ENCODE peak calls at places on chromosome 14, in four cellular contexts. C is iris pigment epithelial cell; K is stimulated activated CD4-positive, alpha-beta T cell treated with anti-CD3 and anti-CD28 coated beads, Interleukin-1b, Interleukin-23, amount 100 ng/mL, for 48 hours; J is activated T-helper 1 cell treated with anti-CD3 and anti-CD28 coated beads, Interleukin-2, amount 50 U/mL, for 16 hours. T is an unnamed sample.

GRCh38 chr14:25003537-25003936 is 46.4 kb downstream of the STXBP6 start:
- DNase-seq in C (peak), K (no peak), J (no peak), T (peak)

GRCh38 chr14:67589212-67589770 is 10.8 kb downstream of the PIGH start:
- DNase-seq in C (no peak), K (no peak), J (no peak), T (no peak)

GRCh38 chr14:42541535-42542001 is 934.9 kb downstream of the LRFN5 start:
- DNase-seq in C (peak), K (no peak), J (no peak), T (no peak)

GRCh38 chr14:103391048-103391447 is 5.8 kb downstream of the MARK3 start:
- DNase-seq in C (peak), K (peak), J (no peak), T (no peak)

GRCh38 chr14:92458959-92459478 is 54.6 kb upstream of the RIN3 start:
- DNase-seq in C (no peak), K (no peak), J (no peak), T (no peak)

GRCh38 chr14:63745858-63746425 is 18.1 kb upstream of the SGPP1 start:
- DNase-seq in C (no peak), K (no peak), J (no peak), T (no peak)

GRCh38 chr14:51211149-51211548 is 28.9 kb upstream of the TMX1 start:
- DNase-seq in C (peak), K (no peak), J (no peak), T (no peak)

GRCh38 chr14:74652541-74652940 is 40.5 kb upstream of the LTBP2 start:
- DNase-seq in C (no peak), K (no peak), J (no peak), T (no peak)

GRCh38 chr14:65502676-65503124 is 90.2 kb downstream of the FUT8 start:
- DNase-seq in C (peak), K (no peak), J (no peak), T (no peak)

GRCh38 chr14:95495538-95496025 is 20.9 kb downstream of the SYNE3 start:
- DNase-seq in C (no peak), K (peak), J (no peak), T (no peak)

GRCh38 chr14:100589071-100589759 is 2.0 kb upstream of the BEGAIN start:
- DNase-seq in C (no peak), K (no peak), J (no peak), T (no peak)

GRCh38 chr14:28821993-28822392 is 55.4 kb downstream of the FOXG1 start:
- DNase-seq in C (no peak), K (no peak), J (no peak), T (no peak)

GRCh38 chr14:58822856-58823255 is 185.1 kb downstream of the DACT1 start:
- DNase-seq in C (no peak), K (no peak), J (no peak), T (no peak)

GRCh38 chr14:53496668-53497067 is 343.5 kb upstream of the DDHD1 start:
- DNase-seq in C (no peak), K (no peak), J (no peak), T (no peak)